ENCODE peak calls at places on chromosome 6, in six cellular contexts. M is upper lobe of left lung, J is endodermal cell, X is BJ, V is ascending aorta, H is cardiac muscle cell. C is an unnamed sample.
A peak's percentile ranks its signal among the peaks of the same experiment; 100 is the strongest.

GRCh38 chr6:109799664-109800063 is 108.6 kb downstream of the FIG4 start:
- DNase-seq in X (no peak), J (no peak), H (no peak), M (no peak), V (no peak), C (no peak)

GRCh38 chr6:7216941-7217621 is 95.9 kb downstream of the SSR1 start:
- DNase-seq in H (no peak), M (peak; percentile 66), V (no peak), J (peak; percentile 82), X (no peak), C (peak; percentile 45)

GRCh38 chr6:14228571-14228970 is 111.0 kb downstream of the CD83 start:
- DNase-seq in H (peak; percentile 27), M (no peak), V (no peak), X (peak; percentile 67), J (no peak), C (peak; percentile 40)

GRCh38 chr6:155212106-155212505 is 51.7 kb upstream of the CLDN20 start:
- DNase-seq in H (peak; percentile 27), X (no peak), J (no peak), V (no peak), M (no peak), C (no peak)

GRCh38 chr6:145815351-145815772 is 767 bp upstream of the FBXO30 start:
- DNase-seq in V (no peak), H (peak; percentile 42), J (no peak), X (no peak), M (no peak), C (no peak)

GRCh38 chr6:89644864-89645263 is 6.3 kb upstream of the LYRM2 start:
- DNase-seq in V (no peak), X (no peak), H (no peak), J (no peak), M (no peak), C (no peak)

GRCh38 chr6:81718126-81718525 is 34.4 kb downstream of the TENT5A start:
- DNase-seq in X (no peak), M (no peak), H (peak; percentile 44), J (no peak), V (no peak), C (no peak)

GRCh38 chr6:124882580-124883393 is 79.5 kb upstream of the RNF217 start:
- DNase-seq in H (peak; percentile 70), M (no peak), V (no peak), J (no peak), X (no peak), C (peak; percentile 39)

GRCh38 chr6:33206864-33207568 is 1.3 kb upstream of the RING1 start:
- DNase-seq in X (no peak), H (no peak), V (peak; percentile 65), J (peak; percentile 67), M (no peak), C (no peak)

GRCh38 chr6:5998741-5999687 is 7.7 kb downstream of the NRN1 start:
- DNase-seq in M (no peak), X (no peak), J (peak; percentile 89), H (no peak), V (no peak), C (no peak)

GRCh38 chr6:92848459-92848858 is 570.9 kb downstream of the EPHA7 start:
- DNase-seq in X (no peak), J (no peak), H (no peak), M (no peak), V (no peak), C (no peak)

GRCh38 chr6:30960907-30961673 is 20.3 kb downstream of the MUCL3 start:
- DNase-seq in V (no peak), X (no peak), J (no peak), H (peak; percentile 39), M (peak; percentile 73), C (no peak)

GRCh38 chr6:13593720-13594119 is 19.3 kb downstream of the SIRT5 start:
- DNase-seq in V (no peak), H (peak; percentile 43), J (no peak), X (no peak), M (no peak), C (no peak)

GRCh38 chr6:10855233-10855632 is 16.9 kb upstream of the MAK start:
- DNase-seq in M (no peak), J (no peak), X (no peak), H (no peak), V (no peak), C (no peak)

GRCh38 chr6:138504764-138505689 is 5.7 kb upstream of the NHSL1 start:
- DNase-seq in H (no peak), J (peak; percentile 27), X (no peak), M (no peak), V (no peak), C (no peak)

GRCh38 chr6:5132741-5133140 is 47.6 kb downstream of the PPP1R3G start:
- DNase-seq in J (peak; percentile 75), H (peak; percentile 97), X (peak; percentile 45), M (peak; percentile 50), V (peak; percentile 79), C (peak; percentile 86)

DNA sequence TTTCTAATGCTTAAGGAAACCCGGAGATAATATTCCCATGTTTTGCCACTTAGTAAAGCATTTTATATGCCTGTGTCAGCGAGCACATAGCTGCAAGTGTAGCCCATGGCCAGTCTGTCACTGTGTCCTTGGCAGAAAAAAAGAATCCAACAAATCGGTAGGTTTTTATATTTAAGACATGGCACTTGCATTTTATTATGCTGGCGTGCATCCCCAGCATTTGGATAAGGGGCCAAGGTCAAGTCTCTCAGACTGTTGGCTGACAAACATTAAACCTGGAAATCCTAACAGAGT is 1.2 kb upstream of the ZNF184 start:
- DNase-seq in M (no peak), H (no peak), J (peak; percentile 45), V (no peak), X (no peak), C (no peak)
- H3K4me3 ChIP-seq in M (no peak overlapping the region), H (peak overlapping the region; percentile 72), J (peak overlapping the region; percentile 96), V (no peak overlapping the region), X (no peak overlapping the region), C (no peak overlapping the region)

GRCh38 chr6:52566853-52567279 is 10.0 kb downstream of the TRAM2 start:
- DNase-seq in J (no peak), M (no peak), H (peak; percentile 86), X (peak; percentile 97), V (no peak), C (peak; percentile 99)

GRCh38 chr6:52566201-52566600 is 10.7 kb downstream of the TRAM2 start:
- DNase-seq in V (no peak), J (no peak), M (no peak), H (no peak), X (no peak), C (no peak)

GRCh38 chr6:52562915-52563314 is 13.9 kb downstream of the TRAM2 start:
- DNase-seq in V (no peak), J (no peak), X (no peak), H (peak; percentile 48), M (no peak), C (no peak)

GRCh38 chr6:52568320-52568719 is 8.5 kb downstream of the TRAM2 start:
- DNase-seq in X (no peak), M (no peak), J (no peak), V (no peak), H (no peak), C (no peak)

GRCh38 chr6:52564856-52565255 is 12.0 kb downstream of the TRAM2 start:
- DNase-seq in X (no peak), M (no peak), V (no peak), H (no peak), J (no peak), C (no peak)
- H3K4me3 ChIP-seq in X (no peak overlapping the region), M (no peak overlapping the region), V (no peak overlapping the region), H (no peak overlapping the region), J (no peak overlapping the region), C (no peak overlapping the region)

GRCh38 chr6:136764522-136764993 is 27.7 kb downstream of the MAP3K5 start:
- DNase-seq in J (no peak), V (no peak), M (no peak), H (no peak), X (no peak), C (no peak)

GRCh38 chr6:136763255-136763654 is 29.0 kb downstream of the MAP3K5 start:
- DNase-seq in J (no peak), V (no peak), X (no peak), M (no peak), H (no peak), C (no peak)

GRCh38 chr6:136763716-136764521 is 28.4 kb downstream of the MAP3K5 start:
- DNase-seq in V (no peak), J (no peak), H (no peak), M (no peak), X (no peak), C (no peak)

GRCh38 chr6:136762022-136762975 is 30.0 kb downstream of the MAP3K5 start:
- DNase-seq in X (no peak), H (no peak), M (no peak), J (no peak), V (no peak), C (no peak)

DNA sequence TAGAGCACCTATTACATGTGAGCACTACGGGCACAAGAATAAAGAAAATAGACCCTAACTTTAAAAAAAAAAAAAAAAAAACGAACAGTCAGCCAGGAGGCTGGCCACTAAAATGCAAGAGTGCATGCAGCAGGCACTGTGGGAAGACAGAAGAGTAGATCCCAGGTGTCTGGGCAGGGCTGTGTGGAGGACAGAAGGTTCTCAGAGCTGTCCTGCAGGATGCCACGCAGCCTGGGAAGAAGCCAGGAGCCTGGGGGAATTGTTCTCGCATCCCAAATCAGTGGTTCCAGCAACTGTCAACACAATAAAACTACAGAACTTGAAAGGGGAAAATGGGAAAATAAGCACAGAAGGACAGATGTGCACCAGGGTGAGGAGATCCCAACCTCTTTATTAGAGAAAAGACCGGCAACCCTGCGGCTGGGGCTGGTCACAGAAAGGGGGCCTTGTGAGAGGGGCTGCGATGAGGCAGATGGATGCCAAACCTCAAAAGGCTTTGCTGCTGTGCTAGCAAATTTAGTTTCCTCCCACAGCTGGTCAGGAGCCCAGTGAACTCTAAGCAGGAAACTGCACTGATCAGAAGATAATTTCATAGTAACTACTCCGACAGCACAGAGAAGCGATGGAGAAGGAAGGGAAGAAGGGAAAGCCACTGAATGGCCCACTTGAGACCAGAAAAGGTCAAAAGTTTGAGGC is 30.9 kb downstream of the MAP3K5 start:
- DNase-seq in H (peak; percentile 72), X (no peak), M (peak; percentile 35), V (no peak), J (no peak), C (no peak)
- H3K4me3 ChIP-seq in H (no peak overlapping the region), X (no peak overlapping the region), M (peak overlapping the region; percentile 14), V (peak overlapping the region; percentile 55), J (no peak overlapping the region), C (peak overlapping the region; percentile 10)

GRCh38 chr6:42929928-42930360 is 664 bp downstream of the CNPY3 start:
- DNase-seq in H (peak; percentile 67), X (peak; percentile 29), V (no peak), M (peak; percentile 54), J (no peak), C (peak; percentile 40)

GRCh38 chr6:42935322-42935721 is 6.0 kb downstream of the CNPY3 start:
- DNase-seq in H (no peak), X (no peak), M (no peak), V (no peak), J (no peak), C (no peak)

GRCh38 chr6:42929088-42929927 is at the start of gene CNPY3:
- DNase-seq in V (peak; percentile 97), J (peak; percentile 99), M (peak; percentile 98), X (peak; percentile 93), H (peak; percentile 98), C (peak; percentile 88)

GRCh38 chr6:42933195-42933594 is 3.9 kb downstream of the CNPY3 start:
- DNase-seq in J (no peak), H (peak; percentile 41), V (no peak), X (no peak), M (no peak), C (no peak)

DNA sequence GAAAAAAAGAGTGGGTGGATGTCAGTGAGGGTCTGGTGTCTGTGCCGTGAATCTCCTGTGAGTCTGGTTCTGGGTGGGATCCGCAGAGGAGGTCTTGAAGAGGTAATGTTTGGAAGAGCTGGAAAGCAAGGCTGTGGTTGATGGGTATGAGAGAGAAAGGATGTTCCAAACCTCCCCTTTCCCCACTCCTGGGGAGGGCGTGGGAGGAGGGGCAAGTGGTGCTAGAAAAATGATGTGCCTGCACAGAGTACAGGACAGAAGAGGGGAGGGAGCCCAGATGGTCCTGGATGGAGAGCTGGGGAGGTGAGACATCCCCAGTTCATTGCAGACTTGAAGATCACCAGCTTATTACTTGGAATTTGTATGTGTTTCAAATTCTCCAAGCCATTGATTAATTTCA is 3.1 kb downstream of the CNPY3 start:
- DNase-seq in M (no peak), J (no peak), X (no peak), H (no peak), V (no peak), C (no peak)
- H3K4me3 ChIP-seq in M (no peak overlapping the region), J (no peak overlapping the region), X (no peak overlapping the region), H (no peak overlapping the region), V (no peak overlapping the region), C (no peak overlapping the region)

C was measured in skeletal muscle cell.